ENCODE peak calls at places on chromosomes 5 and 9, in six cellular contexts. E, Z, A, O, T and U are unnamed samples.

GRCh38 chr5:123155511-123155923 is 66.5 kb downstream of the PRDM6 start:
- DNase-seq in E (no peak), T (no peak), O (no peak), A (no peak), Z (no peak), U (no peak)

GRCh38 chr5:60843693-60844428 is at the start of gene ELOVL7:
- DNase-seq in O (peak), Z (peak), E (peak), A (peak), T (peak), U (peak)

GRCh38 chr5:126777257-126777973 is 479 bp downstream of the LMNB1 start:
- DNase-seq in O (peak), E (peak), Z (peak), T (peak), A (peak), U (peak)

GRCh38 chr9:134369416-134370212 is 43.4 kb downstream of the RXRA start:
- DNase-seq in T (no peak), A (no peak), O (no peak), E (no peak), Z (no peak), U (no peak)

GRCh38 chr9:27125030-27125429 is 16.0 kb downstream of the TEK start:
- DNase-seq in E (peak), T (no peak), O (peak), A (peak), Z (peak), U (no peak)

GRCh38 chr5:32225445-32225844 is 51.3 kb upstream of the GOLPH3 start:
- DNase-seq in Z (peak), A (no peak), E (peak), T (no peak), O (no peak), U (no peak)

GRCh38 chr9:120612218-120612617 is 32.3 kb upstream of the CDK5RAP2 start:
- DNase-seq in Z (no peak), A (no peak), O (peak), T (no peak), E (peak), U (no peak)

GRCh38 chr5:54325272-54325609 is 14.9 kb upstream of the ARL15 start:
- DNase-seq in O (no peak), E (no peak), Z (no peak), T (no peak), A (no peak), U (no peak)

GRCh38 chr9:84782228-84782866 is 112.8 kb downstream of the NTRK2 start:
- DNase-seq in Z (no peak), T (no peak), A (no peak), E (peak), O (no peak), U (no peak)

GRCh38 chr5:17365756-17366155 is 132.3 kb upstream of the TAF11L2 start:
- DNase-seq in E (no peak), O (no peak), A (no peak), Z (no peak), T (no peak), U (no peak)

GRCh38 chr5:102879741-102880140 is 124.6 kb downstream of the PAM start:
- DNase-seq in T (no peak), O (no peak), Z (no peak), E (no peak), A (no peak), U (no peak)

GRCh38 chr5:155004138-155004744 is 9.3 kb upstream of the KIF4B start:
- DNase-seq in A (peak), Z (no peak), T (peak), E (no peak), O (peak), U (peak)

GRCh38 chr9:38251036-38251335 is 141.5 kb upstream of the ALDH1B1 start:
- DNase-seq in Z (no peak), A (no peak), T (no peak), E (no peak), O (no peak), U (no peak)

GRCh38 chr5:177086918-177087706 is 397 bp downstream of the FGFR4 start:
- DNase-seq in E (peak), O (peak), Z (peak), T (peak), A (no peak), U (peak)

GRCh38 chr5:154970759-154971158 is 29.9 kb downstream of the MRPL22 start:
- DNase-seq in O (no peak), Z (no peak), T (no peak), E (peak), A (no peak), U (no peak)

GRCh38 chr9:122197334-122197872 is 31.4 kb downstream of the LHX6 start:
- DNase-seq in Z (no peak), O (no peak), E (peak), A (no peak), T (no peak), U (no peak)

GRCh38 chr9:111349766-111350165 is 19.7 kb upstream of the OR2K2 start:
- DNase-seq in Z (no peak), A (no peak), T (no peak), E (no peak), O (no peak), U (no peak)

GRCh38 chr5:88452820-88453219 is 184.2 kb upstream of the TMEM161B start:
- DNase-seq in O (peak), E (peak), T (no peak), A (no peak), Z (peak), U (no peak)

GRCh38 chr5:154755361-154756202 is at the start of gene LARP1:
- DNase-seq in T (peak), Z (peak), O (peak), A (no peak), E (no peak), U (peak)

GRCh38 chr5:56105511-56106372 is 111.0 kb upstream of the IL6ST start:
- DNase-seq in O (no peak), T (no peak), A (no peak), Z (no peak), E (no peak), U (no peak)

GRCh38 chr9:6605202-6605601 is 40.3 kb downstream of the GLDC start:
- DNase-seq in A (no peak), O (no peak), Z (no peak), E (no peak), T (no peak), U (no peak)

GRCh38 chr9:19741178-19741577 is 47.7 kb downstream of the SLC24A2 start:
- DNase-seq in Z (no peak), E (no peak), A (no peak), O (no peak), T (no peak), U (no peak)

GRCh38 chr5:157494178-157494830 is 34.3 kb downstream of the NIPAL4 start:
- DNase-seq in T (no peak), Z (no peak), A (no peak), E (no peak), O (no peak), U (no peak)

GRCh38 chr5:95704150-95704549 is 21.4 kb upstream of the SPATA9 start:
- DNase-seq in E (no peak), Z (peak), A (no peak), O (no peak), T (no peak), U (no peak)